ENCODE peak calls at places on chromosomes 13 and 19, in seven cellular contexts. One of them, this sample, is unnamed.

GRCh38 chr19:51259348-51260245 is 8.7 kb downstream of the SIGLECL1 start:
- DNase-seq in stomach: no peak
- DNase-seq in lower leg skin: no peak
- DNase-seq in uterus: no peak
- DNase-seq in H54: no peak
- DNase-seq in esophagus muscularis mucosa: no peak
- DNase-seq in ovary: peak
- DNase-seq in this sample: no peak

GRCh38 chr13:80199067-80199466 is 141.9 kb downstream of the SPRY2 start:
- DNase-seq in ovary: no peak
- DNase-seq in lower leg skin: no peak
- DNase-seq in uterus: no peak
- DNase-seq in esophagus muscularis mucosa: no peak
- DNase-seq in H54: no peak
- DNase-seq in stomach: no peak
- DNase-seq in this sample: no peak

GRCh38 chr13:21673592-21674270 is 2.9 kb downstream of the FGF9 start:
- DNase-seq in H54: peak
- DNase-seq in uterus: no peak
- DNase-seq in stomach: peak
- DNase-seq in lower leg skin: no peak
- DNase-seq in ovary: no peak
- DNase-seq in esophagus muscularis mucosa: no peak
- DNase-seq in this sample: no peak

GRCh38 chr13:45108716-45109706 is 11.3 kb upstream of the GTF2F2 start:
- DNase-seq in lower leg skin: no peak
- DNase-seq in stomach: no peak
- DNase-seq in ovary: no peak
- DNase-seq in uterus: no peak
- DNase-seq in esophagus muscularis mucosa: no peak
- DNase-seq in H54: no peak
- DNase-seq in this sample: no peak

GRCh38 chr19:33350538-33351309 is 22.8 kb upstream of the CEBPG start:
- DNase-seq in uterus: no peak
- DNase-seq in lower leg skin: peak
- DNase-seq in stomach: no peak
- DNase-seq in ovary: no peak
- DNase-seq in esophagus muscularis mucosa: no peak
- DNase-seq in H54: no peak
- DNase-seq in this sample: peak

GRCh38 chr13:66222127-66222526 is 1008.0 kb downstream of the PCDH9 start:
- DNase-seq in stomach: no peak
- DNase-seq in H54: no peak
- DNase-seq in uterus: no peak
- DNase-seq in lower leg skin: no peak
- DNase-seq in esophagus muscularis mucosa: no peak
- DNase-seq in ovary: no peak
- DNase-seq in this sample: no peak

GRCh38 chr13:24997367-24997967 is 98.5 kb upstream of the PABPC3 start:
- DNase-seq in lower leg skin: no peak
- DNase-seq in stomach: no peak
- DNase-seq in ovary: no peak
- DNase-seq in esophagus muscularis mucosa: peak
- DNase-seq in uterus: no peak
- DNase-seq in H54: no peak
- DNase-seq in this sample: no peak

GRCh38 chr13:109206616-109207015 is 577.2 kb downstream of the MYO16 start:
- DNase-seq in ovary: no peak
- DNase-seq in H54: no peak
- DNase-seq in stomach: no peak
- DNase-seq in uterus: no peak
- DNase-seq in lower leg skin: no peak
- DNase-seq in esophagus muscularis mucosa: no peak
- DNase-seq in this sample: no peak

GRCh38 chr13:45943965-45944364 is 92.4 kb upstream of the SIAH3 start:
- DNase-seq in esophagus muscularis mucosa: no peak
- DNase-seq in ovary: no peak
- DNase-seq in lower leg skin: no peak
- DNase-seq in uterus: no peak
- DNase-seq in stomach: no peak
- DNase-seq in H54: no peak
- DNase-seq in this sample: no peak

GRCh38 chr13:95536629-95537241 is 15.8 kb upstream of the CLDN10 start:
- DNase-seq in esophagus muscularis mucosa: no peak
- DNase-seq in ovary: no peak
- DNase-seq in H54: no peak
- DNase-seq in uterus: no peak
- DNase-seq in lower leg skin: no peak
- DNase-seq in stomach: no peak
- DNase-seq in this sample: no peak

GRCh38 chr19:7989071-7989575 is 16.3 kb downstream of the ELAVL1 start:
- DNase-seq in lower leg skin: no peak
- DNase-seq in uterus: no peak
- DNase-seq in esophagus muscularis mucosa: no peak
- DNase-seq in stomach: no peak
- DNase-seq in ovary: no peak
- DNase-seq in H54: no peak
- DNase-seq in this sample: no peak

GRCh38 chr19:48784527-48784926 is 26.3 kb downstream of the BCAT2 start:
- DNase-seq in H54: no peak
- DNase-seq in esophagus muscularis mucosa: no peak
- DNase-seq in stomach: no peak
- DNase-seq in lower leg skin: no peak
- DNase-seq in ovary: no peak
- DNase-seq in uterus: no peak
- DNase-seq in this sample: no peak

GRCh38 chr13:23384111-23384510 is 49.4 kb downstream of the SACS start:
- DNase-seq in ovary: no peak
- DNase-seq in stomach: no peak
- DNase-seq in esophagus muscularis mucosa: no peak
- DNase-seq in H54: no peak
- DNase-seq in uterus: no peak
- DNase-seq in lower leg skin: no peak
- DNase-seq in this sample: no peak

GRCh38 chr13:40776681-40777165 is 5.7 kb upstream of the MRPS31 start:
- DNase-seq in lower leg skin: no peak
- DNase-seq in ovary: no peak
- DNase-seq in H54: no peak
- DNase-seq in esophagus muscularis mucosa: no peak
- DNase-seq in uterus: no peak
- DNase-seq in stomach: no peak
- DNase-seq in this sample: no peak

GRCh38 chr19:15137777-15138176 is 30.6 kb downstream of the SYDE1 start:
- DNase-seq in uterus: no peak
- DNase-seq in ovary: no peak
- DNase-seq in H54: no peak
- DNase-seq in stomach: no peak
- DNase-seq in esophagus muscularis mucosa: no peak
- DNase-seq in lower leg skin: no peak
- DNase-seq in this sample: no peak

GRCh38 chr13:29937836-29938235 is 87.4 kb upstream of the UBL3 start:
- DNase-seq in esophagus muscularis mucosa: no peak
- DNase-seq in uterus: no peak
- DNase-seq in ovary: no peak
- DNase-seq in H54: no peak
- DNase-seq in stomach: no peak
- DNase-seq in lower leg skin: no peak
- DNase-seq in this sample: no peak

GRCh38 chr19:50486823-50487515 is 10.3 kb upstream of the GARIN5A start:
- DNase-seq in lower leg skin: no peak
- DNase-seq in H54: peak
- DNase-seq in stomach: no peak
- DNase-seq in ovary: no peak
- DNase-seq in uterus: no peak
- DNase-seq in esophagus muscularis mucosa: no peak
- DNase-seq in this sample: no peak

GRCh38 chr13:97506511-97506910 is 72.5 kb downstream of the RAP2A start:
- DNase-seq in lower leg skin: no peak
- DNase-seq in H54: no peak
- DNase-seq in uterus: no peak
- DNase-seq in ovary: no peak
- DNase-seq in stomach: no peak
- DNase-seq in esophagus muscularis mucosa: no peak
- DNase-seq in this sample: no peak

GRCh38 chr19:3984584-3984907 is 717 bp downstream of the EEF2 start:
- DNase-seq in lower leg skin: no peak
- DNase-seq in stomach: no peak
- DNase-seq in uterus: no peak
- DNase-seq in ovary: peak
- DNase-seq in H54: no peak
- DNase-seq in esophagus muscularis mucosa: no peak
- DNase-seq in this sample: peak

GRCh38 chr13:50227356-50227755 is 212.1 kb downstream of the KCNRG start:
- DNase-seq in H54: no peak
- DNase-seq in ovary: no peak
- DNase-seq in esophagus muscularis mucosa: no peak
- DNase-seq in stomach: no peak
- DNase-seq in uterus: no peak
- DNase-seq in lower leg skin: no peak
- DNase-seq in this sample: no peak

GRCh38 chr13:38582133-38582532 is 104.7 kb upstream of the FREM2 start:
- DNase-seq in stomach: no peak
- DNase-seq in lower leg skin: no peak
- DNase-seq in esophagus muscularis mucosa: no peak
- DNase-seq in ovary: no peak
- DNase-seq in H54: no peak
- DNase-seq in uterus: no peak
- DNase-seq in this sample: no peak

GRCh38 chr13:109704771-109705628 is 81.4 kb downstream of the IRS2 start:
- DNase-seq in esophagus muscularis mucosa: no peak
- DNase-seq in ovary: no peak
- DNase-seq in stomach: peak
- DNase-seq in lower leg skin: peak
- DNase-seq in uterus: peak
- DNase-seq in H54: no peak
- DNase-seq in this sample: no peak

DNA sequence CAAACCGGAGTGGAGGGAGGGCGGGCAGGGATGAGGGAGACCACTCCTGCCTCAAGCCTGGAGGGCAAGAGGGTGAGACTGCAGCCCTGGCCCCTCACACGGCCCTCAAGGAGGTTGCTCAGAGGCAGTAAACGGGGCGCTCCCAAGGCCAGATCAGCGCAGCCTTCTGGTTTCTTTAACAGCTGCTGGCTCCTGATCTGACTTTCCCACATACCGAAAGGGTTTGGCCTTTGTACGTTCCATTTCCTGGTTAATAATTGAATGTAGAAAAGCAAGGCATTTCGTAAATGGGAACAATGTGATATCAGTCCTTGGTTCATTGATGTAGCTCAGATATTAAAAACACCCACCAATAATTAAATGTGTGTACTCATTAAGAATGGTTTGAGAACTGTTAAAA is 71.5 kb downstream of the GGACT start:
- DNase-seq in H54: no peak
- DNase-seq in ovary: no peak
- DNase-seq in stomach: peak
- DNase-seq in uterus: no peak
- DNase-seq in esophagus muscularis mucosa: no peak
- DNase-seq in lower leg skin: no peak
- DNase-seq in this sample: no peak
- TF ChIP-seq POLR2A in H54: no peak
- TF ChIP-seq POLR2A in ovary: no peak
- TF ChIP-seq POLR2A in stomach: no peak
- TF ChIP-seq POLR2A in uterus: no peak
- TF ChIP-seq POLR2A in esophagus muscularis mucosa: no peak
- TF ChIP-seq POLR2A in lower leg skin: no peak
- TF ChIP-seq POLR2A in this sample: no peak

DNA sequence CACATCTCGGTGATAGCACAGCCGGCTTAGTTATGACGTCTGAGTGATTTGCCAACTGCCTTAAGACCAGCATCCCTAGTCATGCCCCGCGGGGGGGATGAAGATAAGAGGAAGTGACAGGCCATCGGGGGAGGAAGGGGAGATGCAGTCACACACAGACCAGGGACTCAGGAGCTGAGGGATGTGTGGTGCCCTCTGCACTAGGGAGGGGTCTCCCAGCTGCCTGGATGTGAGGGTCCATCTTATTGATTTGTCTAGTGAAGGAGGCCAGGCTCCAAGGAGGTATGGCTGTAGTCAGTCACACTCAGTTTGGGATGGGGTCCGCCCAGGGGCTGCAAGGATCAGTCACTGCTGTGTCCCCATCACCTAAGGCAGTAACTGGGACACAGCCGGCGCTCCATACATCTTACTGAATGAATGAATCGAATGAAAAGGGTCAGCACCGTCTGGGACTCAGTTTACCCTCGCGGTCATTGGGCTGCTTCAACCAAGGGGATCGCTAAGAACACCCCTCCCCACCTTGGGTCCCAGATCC is 19.3 kb upstream of the ERCC1 start:
- DNase-seq in ovary: no peak
- DNase-seq in H54: no peak
- DNase-seq in esophagus muscularis mucosa: no peak
- DNase-seq in lower leg skin: peak
- DNase-seq in stomach: peak
- DNase-seq in uterus: peak
- DNase-seq in this sample: no peak
- TF ChIP-seq POLR2A in ovary: no peak
- TF ChIP-seq POLR2A in H54: no peak
- TF ChIP-seq POLR2A in esophagus muscularis mucosa: no peak
- TF ChIP-seq POLR2A in lower leg skin: no peak
- TF ChIP-seq POLR2A in stomach: no peak
- TF ChIP-seq POLR2A in uterus: no peak
- TF ChIP-seq POLR2A in this sample: no peak

DNA sequence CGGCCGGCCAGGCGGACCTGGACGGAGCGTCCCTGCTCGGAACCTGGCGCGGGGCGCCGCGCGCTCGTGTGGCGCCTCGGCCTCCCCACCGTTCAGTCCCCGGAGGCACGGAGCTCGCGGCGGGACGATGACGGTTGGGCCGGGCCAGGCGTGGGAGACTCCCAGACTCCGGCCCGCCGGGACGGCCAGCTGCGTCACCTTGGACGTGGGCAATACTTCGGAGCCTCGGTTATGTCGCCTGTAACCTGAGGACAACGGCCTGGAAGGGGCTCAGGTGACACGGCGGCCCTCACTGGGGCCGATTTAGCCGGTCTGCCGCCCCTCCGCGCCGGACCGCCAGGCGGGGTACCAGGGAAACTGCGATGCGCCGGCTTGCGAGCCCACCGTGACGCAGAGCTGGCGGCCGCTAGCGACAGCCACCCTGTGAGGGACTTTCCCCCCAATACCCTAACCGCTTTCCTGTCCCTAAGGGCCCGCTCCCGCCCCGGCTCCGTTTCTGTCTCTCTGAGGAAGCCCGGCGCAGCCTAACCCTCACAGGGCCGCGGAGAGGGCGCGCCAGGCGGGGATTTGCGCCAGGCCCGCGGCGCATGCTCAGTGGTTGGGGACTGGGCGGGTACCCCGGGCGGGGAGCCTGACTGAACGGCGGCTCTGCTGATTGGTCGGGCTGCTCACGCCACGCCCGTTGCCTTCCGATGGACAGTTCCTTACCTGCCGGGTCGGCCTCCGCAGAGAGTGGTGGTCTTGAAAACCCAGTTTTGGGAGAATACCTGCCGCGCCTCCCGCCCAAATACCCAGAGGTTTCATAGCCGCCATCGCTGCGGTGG is 109.5 kb upstream of the DOCK9 start:
- DNase-seq in ovary: peak
- DNase-seq in stomach: peak
- DNase-seq in uterus: peak
- DNase-seq in esophagus muscularis mucosa: peak
- DNase-seq in H54: peak
- DNase-seq in lower leg skin: peak
- DNase-seq in this sample: peak
- TF ChIP-seq POLR2A in ovary: peak
- TF ChIP-seq POLR2A in stomach: no peak
- TF ChIP-seq POLR2A in uterus: peak
- TF ChIP-seq POLR2A in esophagus muscularis mucosa: peak
- TF ChIP-seq POLR2A in H54: peak
- TF ChIP-seq POLR2A in lower leg skin: no peak
- TF ChIP-seq POLR2A in this sample: peak

GRCh38 chr19:867301-867793 is 7.9 kb downstream of the CFD start:
- DNase-seq in esophagus muscularis mucosa: no peak
- DNase-seq in stomach: no peak
- DNase-seq in uterus: no peak
- DNase-seq in H54: no peak
- DNase-seq in ovary: no peak
- DNase-seq in lower leg skin: no peak
- DNase-seq in this sample: no peak
- TF ChIP-seq POLR2A in esophagus muscularis mucosa: no peak
- TF ChIP-seq POLR2A in stomach: no peak
- TF ChIP-seq POLR2A in uterus: no peak
- TF ChIP-seq POLR2A in H54: no peak
- TF ChIP-seq POLR2A in ovary: no peak
- TF ChIP-seq POLR2A in lower leg skin: no peak
- TF ChIP-seq POLR2A in this sample: no peak